ENCODE peak calls at places on chromosome 2, in six cellular contexts. T is progenitor cell of endocrine pancreas; R is G401; U is PC-3; J is fibroblast of pulmonary artery; N is activated naive CD4-positive, alpha-beta T cell treated with anti-CD3 and anti-CD28 coated beads, Interleukin-2, amount 10 ng/mL, durations not matched to agents 7 days and 5 days. S is an unnamed sample.
A peak's percentile ranks its signal among the peaks of the same experiment; 100 is the strongest.

GRCh38 chr2:174026122-174026845 is 61.1 kb upstream of the SP3 start:
- DNase-seq in N (no peak), U (no peak), R (no peak), J (peak; percentile 82), T (no peak), S (no peak)

GRCh38 chr2:206217162-206217561 is 57.3 kb upstream of the ZDBF2 start:
- DNase-seq in R (no peak), J (no peak), U (no peak), T (no peak), N (no peak), S (no peak)

GRCh38 chr2:12180046-12180445 is 433.6 kb downstream of the LPIN1 start:
- DNase-seq in R (no peak), U (no peak), N (no peak), T (no peak), J (peak; percentile 57), S (no peak)

GRCh38 chr2:214103199-214104001 is 307.5 kb upstream of the VWC2L start:
- DNase-seq in T (no peak), N (no peak), U (peak; percentile 39), J (no peak), R (no peak), S (peak; percentile 71)

GRCh38 chr2:216571178-216571908 is 61.9 kb upstream of the IGFBP2 start:
- DNase-seq in T (no peak), J (no peak), R (no peak), N (no peak), U (peak; percentile 79), S (no peak)

GRCh38 chr2:20050712-20051517 is 513 bp downstream of the LAPTM4A start:
- DNase-seq in U (peak; percentile 60), N (peak; percentile 45), J (peak; percentile 71), R (peak; percentile 79), T (peak; percentile 24), S (peak; percentile 31)

GRCh38 chr2:11563784-11564666 is 30.2 kb downstream of the GREB1 start:
- DNase-seq in N (no peak), T (no peak), U (no peak), R (no peak), J (no peak), S (no peak)

GRCh38 chr2:11482473-11483031 is 16.6 kb upstream of the E2F6 start:
- DNase-seq in N (no peak), J (no peak), R (peak; percentile 36), U (no peak), T (peak; percentile 86), S (no peak)

GRCh38 chr2:80567991-80568390 is 263.4 kb upstream of the LRRTM1 start:
- DNase-seq in T (no peak), J (no peak), N (no peak), U (no peak), R (no peak), S (no peak)

GRCh38 chr2:151264157-151264835 is 2.6 kb upstream of the RBM43 start:
- DNase-seq in T (no peak), U (no peak), J (no peak), N (no peak), R (no peak), S (no peak)

GRCh38 chr2:9800975-9801723 is 42.1 kb upstream of the TAF1B start:
- DNase-seq in N (no peak), J (peak; percentile 35), T (no peak), R (no peak), U (peak; percentile 75), S (no peak)

GRCh38 chr2:26008851-26009566 is 24.9 kb upstream of the RAB10 start:
- DNase-seq in N (no peak), R (no peak), J (peak; percentile 94), T (no peak), U (peak; percentile 95), S (no peak)

GRCh38 chr2:85873679-85874078 is 15.1 kb downstream of the ST3GAL5 start:
- DNase-seq in T (no peak), J (no peak), U (no peak), N (peak; percentile 28), R (no peak), S (no peak)

GRCh38 chr2:239439383-239440315 is 38.8 kb upstream of the HDAC4 start:
- DNase-seq in N (no peak), R (no peak), U (no peak), J (no peak), T (no peak), S (no peak)

GRCh38 chr2:96869281-96869823 is 528 bp downstream of the SEMA4C start:
- DNase-seq in R (no peak), U (peak; percentile 63), N (no peak), T (no peak), J (peak; percentile 86), S (no peak)

GRCh38 chr2:237235383-237236095 is 149.8 kb downstream of the COPS8 start:
- DNase-seq in J (peak; percentile 85), N (no peak), T (no peak), U (peak; percentile 75), R (peak; percentile 42), S (no peak)

GRCh38 chr2:8515864-8516533 is 165.9 kb upstream of the ID2 start:
- DNase-seq in R (no peak), N (peak; percentile 39), U (no peak), J (no peak), T (no peak), S (peak; percentile 68)

GRCh38 chr2:120606280-120606679 is 129.4 kb upstream of the GLI2 start:
- DNase-seq in N (no peak), R (no peak), T (no peak), U (no peak), J (no peak), S (no peak)

GRCh38 chr2:221477697-221478096 is 94.4 kb downstream of the EPHA4 start:
- DNase-seq in R (no peak), T (no peak), J (no peak), U (no peak), N (no peak), S (no peak)

S was measured in DND-41.